ENCODE peak calls at places on chromosomes 4 and X, in ten cellular contexts. B is hepatocyte, A is fibroblast of mammary gland, K is epithelial cell of proximal tubule, H is ovary, R is GM10248, V is GM23338, Y is stomach, E is endothelial cell, W is type B pancreatic cell. O is an unnamed sample.

GRCh38 chrX:46759645-46759974 is 692 bp upstream of the SLC9A7 start:
- DNase-seq in B (no peak), A (peak), K (no peak), H (no peak), R (no peak), V (peak), Y (no peak), E (no peak), W (no peak), O (no peak)

GRCh38 chrX:40952855-40953254 is 132.4 kb upstream of the USP9X start:
- DNase-seq in B (no peak), A (peak), K (no peak), H (no peak), R (peak), V (no peak), Y (no peak), E (no peak), W (no peak), O (peak)

GRCh38 chr4:186400676-186401075 is 134.7 kb downstream of the F11 start:
- DNase-seq in B (no peak), A (no peak), K (no peak), H (no peak), R (no peak), V (no peak), Y (no peak), E (no peak), W (no peak), O (peak)

GRCh38 chrX:47068214-47068613 is 10.0 kb upstream of the RGN start:
- DNase-seq in B (no peak), A (no peak), K (no peak), H (no peak), R (no peak), V (no peak), Y (no peak), E (no peak), W (no peak), O (no peak)

GRCh38 chr4:161252520-161253141 is 911.2 kb downstream of the FSTL5 start:
- DNase-seq in B (peak), A (peak), K (no peak), H (no peak), R (peak), V (peak), Y (no peak), E (no peak), W (no peak), O (peak)

GRCh38 chr4:172950990-172951389 is 217.6 kb upstream of the GALNT7 start:
- DNase-seq in B (no peak), A (no peak), K (no peak), H (no peak), R (no peak), V (peak), Y (no peak), E (no peak), W (no peak), O (no peak)

GRCh38 chr4:78517050-78517652 is 34.4 kb upstream of the ANXA3 start:
- DNase-seq in B (peak), A (peak), K (no peak), H (no peak), R (no peak), V (peak), Y (no peak), E (no peak), W (no peak), O (peak)

GRCh38 chr4:118935819-118936218 is 47.2 kb downstream of the SYNPO2 start:
- DNase-seq in B (no peak), A (peak), K (no peak), H (no peak), R (no peak), V (no peak), Y (no peak), E (no peak), W (no peak), O (no peak)

GRCh38 chr4:16826397-16826910 is 72.0 kb downstream of the LDB2 start:
- DNase-seq in B (no peak), A (no peak), K (no peak), H (no peak), R (no peak), V (peak), Y (no peak), E (no peak), W (no peak), O (no peak)

GRCh38 chr4:106869551-106869950 is 166.6 kb downstream of the DKK2 start:
- DNase-seq in B (no peak), A (peak), K (peak), H (no peak), R (no peak), V (no peak), Y (no peak), E (no peak), W (no peak), O (peak)

GRCh38 chr4:3310301-3311094 is 17.7 kb downstream of the RGS12 start:
- DNase-seq in B (no peak), A (no peak), K (no peak), H (no peak), R (no peak), V (no peak), Y (peak), E (no peak), W (peak), O (no peak)

GRCh38 chr4:2141022-2141761 is 82.1 kb downstream of the NAT8L start:
- DNase-seq in B (no peak), A (no peak), K (no peak), H (no peak), R (no peak), V (no peak), Y (no peak), E (no peak), W (peak), O (no peak)

GRCh38 chr4:41181037-41181436 is 33.3 kb downstream of the APBB2 start:
- DNase-seq in B (no peak), A (no peak), K (no peak), H (no peak), R (no peak), V (no peak), Y (no peak), E (no peak), W (no peak), O (no peak)

GRCh38 chrX:102067966-102068723 is 57.3 kb upstream of the TCEAL2 start:
- DNase-seq in B (peak), A (peak), K (no peak), H (no peak), R (no peak), V (peak), Y (no peak), E (peak), W (no peak), O (peak)

GRCh38 chrX:31127716-31128115 is 55.9 kb upstream of the FTHL17 start:
- DNase-seq in B (no peak), A (no peak), K (no peak), H (no peak), R (no peak), V (no peak), Y (no peak), E (no peak), W (no peak), O (no peak)

GRCh38 chrX:69562904-69563568 is 52.9 kb upstream of the EDA start:
- DNase-seq in B (no peak), A (no peak), K (no peak), H (no peak), R (no peak), V (no peak), Y (no peak), E (no peak), W (no peak), O (no peak)

GRCh38 chrX:107154787-107155620 is 36.4 kb upstream of the RBM41 start:
- DNase-seq in B (peak), A (peak), K (no peak), H (no peak), R (peak), V (no peak), Y (no peak), E (no peak), W (no peak), O (peak)

GRCh38 chrX:109533631-109534030 is 3.0 kb upstream of the NXT2 start:
- DNase-seq in B (no peak), A (peak), K (no peak), H (no peak), R (no peak), V (no peak), Y (no peak), E (no peak), W (no peak), O (no peak)

GRCh38 chr4:99685234-99685633 is 27.6 kb upstream of the C4orf54 start:
- DNase-seq in B (no peak), A (no peak), K (no peak), H (no peak), R (no peak), V (no peak), Y (no peak), E (no peak), W (no peak), O (no peak)

GRCh38 chr4:109398928-109399327 is 34.7 kb upstream of the SEC24B start:
- DNase-seq in B (no peak), A (no peak), K (no peak), H (no peak), R (no peak), V (no peak), Y (no peak), E (no peak), W (no peak), O (no peak)

GRCh38 chrX:126164689-126165400 is 1.2 kb downstream of the DCAF12L2 start:
- DNase-seq in B (no peak), A (no peak), K (no peak), H (no peak), R (no peak), V (no peak), Y (no peak), E (no peak), W (no peak), O (no peak)

GRCh38 chr4:4673070-4673469 is 131.2 kb upstream of the STX18 start:
- DNase-seq in B (peak), A (peak), K (no peak), H (no peak), R (no peak), V (peak), Y (no peak), E (peak), W (no peak), O (no peak)

GRCh38 chr4:128844931-128845330 is 35.4 kb downstream of the JADE1 start:
- DNase-seq in B (no peak), A (no peak), K (no peak), H (peak), R (no peak), V (no peak), Y (peak), E (no peak), W (no peak), O (peak)

GRCh38 chrX:109732319-109732779 is 708 bp downstream of the ACSL4 start:
- DNase-seq in B (peak), A (peak), K (no peak), H (no peak), R (no peak), V (peak), Y (no peak), E (peak), W (no peak), O (peak)

GRCh38 chrX:102964941-102965340 is 27.9 kb downstream of the RAB40AL start:
- DNase-seq in B (no peak), A (no peak), K (no peak), H (no peak), R (no peak), V (no peak), Y (no peak), E (no peak), W (no peak), O (no peak)

GRCh38 chr4:178453057-178453456 is 1010.8 kb upstream of the AGA start:
- DNase-seq in B (no peak), A (no peak), K (no peak), H (no peak), R (no peak), V (no peak), Y (no peak), E (no peak), W (no peak), O (no peak)

GRCh38 chr4:156941940-156942548 is 29.6 kb downstream of the PDGFC start:
- DNase-seq in B (peak), A (peak), K (peak), H (peak), R (no peak), V (peak), Y (peak), E (peak), W (peak), O (peak)

GRCh38 chr4:85860066-85860465 is 385.1 kb downstream of the ARHGAP24 start:
- DNase-seq in B (no peak), A (peak), K (no peak), H (no peak), R (no peak), V (no peak), Y (no peak), E (no peak), W (no peak), O (peak)

GRCh38 chr4:181601118-181601517 is 642.1 kb upstream of the TENM3 start:
- DNase-seq in B (no peak), A (no peak), K (no peak), H (no peak), R (no peak), V (no peak), Y (no peak), E (no peak), W (no peak), O (no peak)

GRCh38 chr4:37068580-37068979 is 176.0 kb upstream of the NWD2 start:
- DNase-seq in B (no peak), A (no peak), K (no peak), H (no peak), R (no peak), V (peak), Y (no peak), E (peak), W (no peak), O (no peak)
- TF ChIP-seq CTCF in B (no peak), A (no peak), K (peak), H (no peak), R (peak), V (peak), Y (no peak), E (peak), W (peak), O (no peak)

GRCh38 chr4:169150806-169151205 is 120.0 kb downstream of the SH3RF1 start:
- DNase-seq in B (no peak), A (no peak), K (no peak), H (no peak), R (no peak), V (no peak), Y (no peak), E (no peak), W (no peak), O (no peak)

GRCh38 chr4:169153451-169153850 is 117.3 kb downstream of the SH3RF1 start:
- DNase-seq in B (no peak), A (no peak), K (no peak), H (no peak), R (no peak), V (no peak), Y (no peak), E (no peak), W (no peak), O (no peak)

GRCh38 chr4:169152104-169152503 is 118.7 kb downstream of the SH3RF1 start:
- DNase-seq in B (no peak), A (no peak), K (no peak), H (no peak), R (no peak), V (no peak), Y (no peak), E (no peak), W (no peak), O (no peak)

GRCh38 chr4:169151671-169152070 is 119.1 kb downstream of the SH3RF1 start:
- DNase-seq in B (no peak), A (peak), K (no peak), H (no peak), R (no peak), V (no peak), Y (no peak), E (no peak), W (no peak), O (peak)

GRCh38 chr4:169152899-169153298 is 117.9 kb downstream of the SH3RF1 start:
- DNase-seq in B (no peak), A (no peak), K (no peak), H (no peak), R (no peak), V (peak), Y (no peak), E (no peak), W (no peak), O (no peak)
- TF ChIP-seq CTCF in B (no peak), A (peak), K (peak), H (no peak), R (no peak), V (peak), Y (no peak), E (no peak), W (peak), O (no peak)

DNA sequence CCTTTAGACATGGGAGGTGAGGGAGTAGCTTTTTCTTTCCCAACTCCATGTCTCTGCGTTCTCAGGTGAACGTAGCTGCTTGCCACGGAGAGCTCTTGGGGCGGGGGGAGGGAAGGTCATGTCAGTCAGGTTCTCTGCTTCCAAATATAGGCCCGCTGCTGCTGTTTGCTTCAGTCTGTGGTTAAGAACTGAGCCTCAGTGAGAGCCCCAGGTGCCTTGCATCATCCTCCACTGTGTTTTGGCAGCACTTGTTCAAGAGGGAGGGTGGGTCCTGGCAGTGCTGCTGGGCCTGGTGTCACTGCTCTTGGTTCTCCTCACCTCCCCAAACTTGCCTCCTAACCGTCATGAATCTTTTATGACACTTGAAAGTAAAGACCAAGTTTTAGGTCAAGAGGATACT is 46.6 kb downstream of the HADH start:
- DNase-seq in B (no peak), A (no peak), K (no peak), H (no peak), R (peak), V (no peak), Y (no peak), E (no peak), W (no peak), O (no peak)
- TF ChIP-seq CTCF in B (no peak), A (no peak), K (no peak), H (no peak), R (no peak), V (no peak), Y (no peak), E (no peak), W (no peak), O (no peak)

DNA sequence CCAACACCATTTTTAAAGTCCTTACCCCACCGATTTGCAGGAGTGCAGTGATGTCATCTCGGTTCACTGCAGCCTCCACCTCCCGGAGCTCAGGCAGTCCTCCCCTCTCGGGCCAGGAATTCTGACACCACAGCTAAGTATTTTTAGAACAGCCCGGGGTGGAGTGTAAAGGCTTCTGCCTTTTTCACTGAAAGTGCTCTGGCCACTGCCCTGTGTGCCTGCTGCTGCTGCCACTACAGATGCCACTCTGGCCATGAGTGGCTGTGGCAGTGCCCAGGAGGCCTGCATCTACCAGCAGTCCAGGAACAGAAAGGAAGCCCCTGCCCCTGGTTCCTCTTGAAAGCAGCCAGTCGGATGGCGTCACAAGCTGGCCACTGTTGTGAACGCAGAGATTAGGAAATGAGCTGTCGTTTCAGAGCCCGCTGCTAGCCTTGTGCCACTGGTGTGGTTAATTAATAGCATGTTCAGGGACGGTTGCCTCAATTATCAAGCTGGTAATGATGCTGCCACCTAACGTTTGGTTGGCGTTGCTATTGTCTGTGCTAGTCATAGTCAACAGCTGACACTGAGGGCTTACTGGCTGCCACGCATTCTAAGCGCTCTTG is 23.6 kb upstream of the TBC1D14 start:
- DNase-seq in B (no peak), A (peak), K (peak), H (no peak), R (peak), V (peak), Y (peak), E (no peak), W (no peak), O (peak)
- TF ChIP-seq CTCF in B (peak), A (peak), K (peak), H (no peak), R (peak), V (peak), Y (no peak), E (no peak), W (no peak), O (peak)

O was measured in astrocyte of the spinal cord.